ENCODE peak calls at places on chromosomes 13 and 19, in ten cellular contexts. U, X, P, K, J, Q, N, B, W and R are unnamed samples.

GRCh38 chr19:13051581-13052165 is 51.0 kb downstream of the LYL1 start:
- DNase-seq in N (no peak), P (peak; percentile 34), U (no peak), B (peak; percentile 67), J (no peak), K (no peak), Q (peak; percentile 74), W (peak; percentile 85), X (no peak), R (peak; percentile 41)

GRCh38 chr19:49331616-49332055 is 3.6 kb upstream of the CD37 start:
- DNase-seq in U (peak; percentile 32), J (peak; percentile 54), W (no peak), N (no peak), Q (peak; percentile 30), P (peak; percentile 59), K (peak; percentile 68), X (no peak), B (peak; percentile 17), R (peak; percentile 41)

GRCh38 chr19:40445945-40446784 is 2.0 kb upstream of the SERTAD3 start:
- DNase-seq in N (no peak), Q (no peak), B (peak; percentile 38), X (no peak), W (peak; percentile 58), U (no peak), J (no peak), K (no peak), P (peak; percentile 18), R (no peak)

GRCh38 chr13:44972956-44973581 is 16.2 kb downstream of the NUFIP1 start:
- DNase-seq in U (no peak), Q (no peak), K (no peak), W (no peak), N (no peak), B (no peak), P (peak; percentile 62), J (no peak), X (no peak), R (no peak)

GRCh38 chr13:30019648-30020626 is 169.5 kb upstream of the UBL3 start:
- DNase-seq in J (no peak), U (no peak), K (no peak), W (no peak), Q (no peak), B (no peak), X (no peak), N (no peak), P (no peak), R (no peak)

GRCh38 chr19:46180701-46181385 is 32.8 kb downstream of the IGFL2 start:
- DNase-seq in P (peak; percentile 76), Q (no peak), K (no peak), N (no peak), J (peak; percentile 26), U (no peak), W (no peak), B (no peak), X (no peak), R (peak; percentile 90)

GRCh38 chr13:30796833-30797601 is 61.7 kb downstream of the ALOX5AP start:
- DNase-seq in N (no peak), J (peak; percentile 44), X (no peak), B (peak; percentile 82), U (no peak), P (peak; percentile 25), K (no peak), W (no peak), Q (no peak), R (no peak)

GRCh38 chr13:51845574-51846318 is 769 bp upstream of the TMEM272 start:
- DNase-seq in X (no peak), W (no peak), J (no peak), P (no peak), N (no peak), Q (no peak), K (no peak), U (no peak), B (no peak), R (no peak)

DNA sequence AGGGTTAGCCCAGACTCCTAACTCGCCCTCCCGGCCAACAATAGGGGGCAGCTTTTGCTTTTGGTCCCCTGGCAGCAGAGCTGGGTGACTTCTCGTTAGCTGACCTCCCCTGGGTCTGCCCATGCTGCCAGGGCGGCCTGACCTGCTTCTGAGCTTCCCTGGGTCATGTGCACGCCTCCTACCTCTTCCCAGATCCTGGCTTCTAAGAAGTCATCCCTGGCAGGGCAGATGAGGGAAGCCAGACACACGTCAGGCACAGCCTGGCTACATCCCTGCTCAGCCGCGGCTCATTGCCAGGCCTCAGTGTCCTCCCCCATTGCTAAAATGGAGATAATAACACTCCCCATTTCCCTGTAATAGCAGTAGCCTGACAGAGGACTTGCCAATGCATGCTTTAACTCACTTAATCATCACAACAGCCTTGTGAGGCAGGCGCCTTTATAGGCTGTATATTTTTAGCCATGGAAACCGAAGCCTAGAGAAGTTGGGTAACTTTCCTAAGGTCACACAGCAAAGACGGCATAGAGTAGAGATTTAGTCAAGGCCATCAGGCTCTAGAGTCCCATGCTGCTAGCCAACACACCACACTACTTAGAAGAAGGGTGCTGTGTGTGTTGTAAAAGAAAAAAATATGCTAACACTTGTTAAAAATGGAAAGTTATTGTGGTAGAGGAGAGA is 2.1 kb downstream of the KCNK6 start:
- DNase-seq in W (no peak), N (no peak), X (no peak), K (no peak), B (no peak), P (peak; percentile 70), Q (no peak), U (no peak), J (no peak), R (peak; percentile 86)
- H3K4me3 ChIP-seq in W (no peak overlapping the region), N (no peak overlapping the region), X (no peak overlapping the region), K (no peak overlapping the region), B (no peak overlapping the region), P (peak overlapping the region; percentile 26), Q (no peak overlapping the region), U (no peak overlapping the region), J (no peak overlapping the region), R (peak overlapping the region; percentile 69)

DNA sequence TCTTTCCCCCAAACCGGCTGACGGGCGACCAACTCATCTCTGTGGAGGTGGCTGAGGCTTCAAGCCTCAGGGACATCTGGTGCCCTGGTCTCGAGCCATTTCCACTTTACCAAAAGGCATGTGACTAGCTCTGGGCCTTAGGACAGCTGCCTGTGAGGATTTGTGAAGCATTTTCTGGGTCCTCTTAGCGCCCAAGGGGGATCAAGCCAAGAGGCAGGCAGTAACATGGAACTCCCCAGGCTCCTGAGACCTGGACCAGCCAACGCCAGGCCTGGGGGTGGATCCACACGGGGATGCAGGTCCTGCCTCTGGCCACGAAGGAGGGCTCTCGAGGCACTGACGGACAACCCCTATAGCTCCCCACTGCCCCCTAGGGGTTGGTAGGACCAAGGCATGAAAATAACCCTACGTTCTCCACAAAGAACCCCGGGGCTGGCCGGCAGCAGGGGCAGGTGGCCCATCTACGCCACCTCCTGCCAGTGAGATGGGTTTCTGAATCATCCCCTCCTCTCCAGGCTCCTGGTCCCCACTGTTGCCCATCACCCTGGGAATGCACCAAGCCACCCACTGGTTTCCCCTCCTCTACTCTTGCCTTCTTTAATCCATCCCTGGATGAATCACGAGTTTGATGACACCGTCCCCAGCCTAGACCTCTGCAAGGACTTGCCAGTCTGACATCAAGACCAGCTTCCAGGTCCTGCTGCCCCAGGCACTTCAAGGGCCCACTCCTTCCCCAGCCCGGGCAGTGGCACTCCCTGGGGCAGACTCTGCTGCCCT is 7.0 kb upstream of the MYDGF start:
- DNase-seq in J (peak; percentile 35), K (no peak), P (peak; percentile 53), W (no peak), Q (peak; percentile 77), U (no peak), N (no peak), X (no peak), B (no peak), R (peak; percentile 26)
- H3K4me3 ChIP-seq in J (no peak overlapping the region), K (no peak overlapping the region), P (no peak overlapping the region), W (no peak overlapping the region), Q (no peak overlapping the region), U (no peak overlapping the region), N (no peak overlapping the region), X (no peak overlapping the region), B (no peak overlapping the region), R (no peak overlapping the region)

GRCh38 chr13:60155978-60156377 is 7.8 kb downstream of the DIAPH3 start:
- DNase-seq in Q (no peak), J (no peak), U (no peak), X (no peak), N (no peak), P (no peak), B (no peak), W (no peak), K (no peak), R (no peak)

GRCh38 chr13:60152114-60152513 is 11.6 kb downstream of the DIAPH3 start:
- DNase-seq in J (no peak), W (no peak), P (no peak), X (no peak), Q (no peak), N (no peak), B (no peak), K (no peak), U (no peak), R (no peak)

GRCh38 chr13:60150538-60150937 is 13.2 kb downstream of the DIAPH3 start:
- DNase-seq in U (no peak), Q (no peak), K (no peak), J (no peak), W (no peak), P (no peak), B (no peak), X (no peak), N (no peak), R (no peak)

GRCh38 chr13:60148918-60149317 is 14.8 kb downstream of the DIAPH3 start:
- DNase-seq in J (no peak), X (no peak), P (no peak), B (no peak), N (no peak), Q (no peak), U (no peak), W (no peak), K (no peak), R (no peak)

DNA sequence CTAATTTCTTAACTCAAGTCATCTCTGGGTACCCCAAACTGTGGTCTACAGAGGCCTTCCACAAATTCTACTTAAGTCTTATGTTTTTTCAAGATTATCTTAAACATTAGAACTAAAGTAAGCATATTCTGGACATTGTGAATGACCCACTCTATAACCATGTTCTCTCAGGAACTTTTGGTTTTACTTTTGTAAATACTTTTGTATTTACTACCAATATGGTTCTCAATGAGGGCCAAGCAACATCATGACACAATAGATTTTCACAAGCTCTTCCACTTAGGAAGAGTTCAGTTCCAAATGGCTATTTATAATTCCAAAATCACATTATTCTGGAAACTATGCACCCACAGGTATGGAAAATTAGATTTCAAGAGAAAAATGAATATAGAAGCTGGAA is 10.8 kb downstream of the DIAPH3 start:
- DNase-seq in B (no peak), W (no peak), K (no peak), P (no peak), X (no peak), Q (no peak), J (no peak), U (no peak), N (no peak), R (no peak)
- H3K4me3 ChIP-seq in B (no peak overlapping the region), W (no peak overlapping the region), K (no peak overlapping the region), P (no peak overlapping the region), X (no peak overlapping the region), Q (no peak overlapping the region), J (no peak overlapping the region), U (no peak overlapping the region), N (no peak overlapping the region), R (no peak overlapping the region)

GRCh38 chr19:56400485-56400884 is 3.6 kb upstream of the ZNF583 start:
- DNase-seq in P (no peak), J (no peak), W (no peak), Q (no peak), X (no peak), B (no peak), K (no peak), N (no peak), U (no peak), R (no peak)

GRCh38 chr19:56404705-56405056 is 549 bp downstream of the ZNF583 start:
- DNase-seq in W (no peak), K (no peak), U (no peak), P (peak; percentile 13), J (no peak), Q (no peak), X (no peak), B (no peak), N (no peak), R (no peak)

GRCh38 chr19:56403261-56403660 is 871 bp upstream of the ZNF583 start:
- DNase-seq in N (no peak), B (no peak), W (no peak), P (peak; percentile 47), J (no peak), K (no peak), U (no peak), Q (no peak), X (peak; percentile 3), R (no peak)

GRCh38 chr19:56405062-56405461 is 930 bp downstream of the ZNF583 start:
- DNase-seq in X (no peak), B (no peak), N (no peak), W (no peak), P (no peak), Q (no peak), U (no peak), K (no peak), J (no peak), R (no peak)

DNA sequence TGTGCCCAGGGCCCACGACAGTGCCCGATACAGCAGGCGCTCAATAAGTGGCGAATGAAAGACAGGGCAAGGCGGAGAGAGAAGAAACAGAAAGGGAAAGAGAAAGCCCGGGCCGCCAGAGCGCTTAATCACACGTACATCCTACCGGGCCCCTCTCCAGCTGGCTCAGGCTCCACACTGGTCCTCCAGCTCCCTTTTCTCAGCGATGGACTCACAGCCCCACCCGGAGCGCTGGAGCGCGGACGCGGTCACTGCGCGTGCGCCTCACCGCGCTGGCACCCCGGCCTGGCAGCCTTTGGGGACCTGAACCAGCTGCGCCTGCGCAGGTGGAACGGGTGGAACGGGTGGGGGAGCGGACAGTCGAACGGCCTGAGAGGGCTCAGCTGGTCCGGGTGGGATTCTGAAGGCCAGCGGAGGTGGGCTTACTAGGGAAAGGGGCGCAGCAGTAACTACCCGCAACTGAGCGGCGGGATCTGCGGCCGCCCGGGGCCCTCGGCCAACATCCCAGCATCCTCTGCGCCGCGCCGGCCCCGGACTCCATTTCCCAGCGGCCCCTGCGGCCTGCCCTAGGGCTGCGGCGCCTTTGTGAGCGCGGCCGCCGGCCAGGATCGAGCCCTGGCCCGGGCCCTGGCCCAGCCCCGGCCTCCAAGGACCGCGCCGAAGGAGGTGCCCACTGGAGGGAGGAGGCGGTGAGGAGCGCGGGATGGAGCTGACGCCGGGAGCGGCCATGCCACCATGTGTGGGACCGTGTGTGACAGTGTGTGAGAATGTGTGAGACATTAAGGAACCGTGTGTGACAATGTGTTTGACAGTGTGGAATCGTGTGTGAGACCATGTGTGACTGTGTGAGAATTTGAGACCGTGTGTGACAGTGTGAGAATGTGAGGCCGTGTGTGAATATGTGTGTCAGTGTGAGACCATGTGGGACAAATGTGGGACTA is at the start of gene ZNF583:
- DNase-seq in N (peak; percentile 93), K (peak; percentile 94), J (peak; percentile 95), U (peak; percentile 74), B (peak; percentile 94), X (peak; percentile 93), Q (peak; percentile 42), W (peak; percentile 97), P (peak; percentile 98), R (peak; percentile 95)
- H3K4me3 ChIP-seq in N (peak within 1 kb of the TSS; percentile 61), K (peak within 1 kb of the TSS; percentile 77), J (peak within 1 kb of the TSS; percentile 95), U (peak within 1 kb of the TSS; percentile 84), B (peak within 1 kb of the TSS; percentile 71), X (peak within 1 kb of the TSS; percentile 96), Q (peak within 1 kb of the TSS; percentile 84), W (peak within 1 kb of the TSS; percentile 58), P (peak within 1 kb of the TSS; percentile 78), R (peak within 1 kb of the TSS; percentile 75)